ENCODE peak calls at places on chromosomes 11 and 22, in four cellular contexts. Z is left cardiac atrium; P is activated CD4-positive, alpha-beta T cell treated with anti-CD3 and anti-CD28 coated beads for 36 hours; J is HCT116. A is an unnamed sample.

GRCh38 chr22:33520904-33521780 is 399.1 kb downstream of the LARGE1 start:
- ATAC-seq in J (no peak), P (no peak), Z (no peak), A (no peak)

GRCh38 chr22:39908121-39908520 is 7.2 kb downstream of the GRAP2 start:
- ATAC-seq in Z (no peak), J (no peak), P (no peak), A (no peak)

GRCh38 chr11:126219547-126219946 is 8.0 kb downstream of the FAM118B start:
- ATAC-seq in P (no peak), J (no peak), Z (no peak), A (no peak)

GRCh38 chr11:74784234-74784633 is 35.6 kb downstream of the RNF169 start:
- ATAC-seq in Z (no peak), J (no peak), P (peak), A (no peak)

GRCh38 chr11:68354181-68354872 is 41.9 kb downstream of the LRP5 start:
- ATAC-seq in J (peak), P (no peak), Z (peak), A (peak)

GRCh38 chr11:13745165-13745564 is 76.7 kb downstream of the FAR1 start:
- ATAC-seq in Z (no peak), J (no peak), P (no peak), A (no peak)

GRCh38 chr11:125663910-125664309 is 16.7 kb downstream of the ACRV1 start:
- ATAC-seq in J (no peak), Z (no peak), P (peak), A (no peak)

GRCh38 chr11:22337571-22338464 is at the start of gene SLC17A6:
- ATAC-seq in J (no peak), Z (no peak), P (peak), A (no peak)

GRCh38 chr22:25364736-25365241 is 145.3 kb downstream of the CRYBB2 start:
- ATAC-seq in J (no peak), P (no peak), Z (no peak), A (no peak)

GRCh38 chr22:37448521-37449150 is 21.4 kb upstream of the ELFN2 start:
- ATAC-seq in J (no peak), P (no peak), Z (no peak), A (no peak)

GRCh38 chr22:21591695-21592094 is 24.2 kb downstream of the UBE2L3 start:
- ATAC-seq in Z (no peak), J (no peak), P (no peak), A (no peak)

GRCh38 chr11:86386791-86387190 is 12.1 kb downstream of the CCDC81 start:
- ATAC-seq in J (no peak), Z (no peak), P (no peak), A (no peak)

GRCh38 chr11:119721129-119722120 is 7.6 kb downstream of the NECTIN1 start:
- ATAC-seq in P (no peak), Z (peak), J (peak), A (peak)